ENCODE peak calls at places on chromosomes 4 and X, in six cellular contexts. L is IMR-90; B is activated CD4-positive, alpha-beta memory T cell treated with anti-CD3 and anti-CD28 coated beads, Interleukin-2, amount 10 ng/mL, durations not matched to agents 7 days and 5 days; E is Right ventricle myocardium inferior; H is stimulated activated CD8-positive, alpha-beta memory T cell treated with anti-CD3 and anti-CD28 coated beads, Interleukin-15, amount 100 ng/mL, for 1 hour; T is GM10248. G is an unnamed sample.

GRCh38 chr4:37767546-37767945 is 58.9 kb upstream of the PGM2 start:
- DNase-seq in L (peak; percentile 44), B (no peak), T (no peak), E (peak; percentile 88), H (no peak), G (no peak)

GRCh38 chr4:57080781-57081650 is 29.2 kb downstream of the IGFBP7 start:
- DNase-seq in L (peak; percentile 98), T (no peak), B (no peak), H (no peak), E (no peak), G (no peak)

GRCh38 chr4:108543359-108543968 is 76.9 kb upstream of the RPL34 start:
- DNase-seq in L (no peak), T (no peak), B (no peak), E (no peak), H (no peak), G (no peak)

GRCh38 chrX:2875798-2876399 is 47.2 kb downstream of the GYG2 start:
- DNase-seq in L (no peak), B (no peak), E (no peak), H (no peak), T (no peak), G (no peak)

GRCh38 chrX:51098046-51098445 is 187.5 kb downstream of the BMP15 start:
- DNase-seq in T (no peak), E (no peak), B (no peak), H (no peak), L (no peak), G (no peak)

GRCh38 chr4:9812530-9813340 is 31.3 kb downstream of the DRD5 start:
- DNase-seq in B (peak; percentile 37), L (no peak), H (no peak), E (no peak), T (no peak), G (no peak)

GRCh38 chr4:104860227-104861123 is 286.2 kb upstream of the TET2 start:
- DNase-seq in B (peak; percentile 47), H (peak; percentile 31), E (no peak), L (peak; percentile 63), T (peak; percentile 54), G (peak; percentile 70)

GRCh38 chrX:38774249-38774648 is 27.0 kb upstream of the MID1IP1 start:
- DNase-seq in T (no peak), L (no peak), E (no peak), H (no peak), B (no peak), G (no peak)

G was measured in OCI-LY7.